ENCODE peak calls at places on chromosomes 1 and 21, in ten cellular contexts. S is GDM1; E is RWPE2; X is dorsolateral prefrontal cortex; B is stimulated activated CD4-positive, alpha-beta T cell treated with anti-CD3 and anti-CD28 coated beads, Interleukin-12 subunit alpha, Interleukin-12 subunit beta, amount 100 ng/mL, for 48 hours; T is astrocyte of the hippocampus; M is midbrain; V is ovary; K is GM18507; C is HTR-8/SVneo. N is an unnamed sample.

GRCh38 chr1:1428174-1428573 is 7.1 kb upstream of the ANKRD65 start:
- DNase-seq in S (no peak), E (no peak), X (no peak), B (no peak), T (no peak), M (no peak), V (peak; percentile 12), K (no peak), C (no peak), N (no peak)

GRCh38 chr1:175005085-175005783 is 5.5 kb downstream of the CACYBP start:
- DNase-seq in S (no peak), E (no peak), X (no peak), B (no peak), T (peak; percentile 62), M (no peak), V (no peak), K (no peak), C (no peak), N (no peak)

GRCh38 chr1:183675883-183676282 is 22.8 kb upstream of the APOBEC4 start:
- DNase-seq in S (no peak), E (no peak), X (no peak), B (no peak), T (no peak), M (no peak), V (no peak), K (no peak), C (no peak), N (no peak)

GRCh38 chr1:31855038-31855845 is 39.4 kb upstream of the SPOCD1 start:
- DNase-seq in S (no peak), E (no peak), X (no peak), B (no peak), T (peak; percentile 40), M (no peak), V (no peak), K (no peak), C (peak; percentile 50), N (no peak)

GRCh38 chr1:222064388-222065201 is 322.7 kb upstream of the DUSP10 start:
- DNase-seq in S (no peak), E (no peak), X (no peak), B (no peak), T (no peak), M (no peak), V (no peak), K (no peak), C (no peak), N (no peak)

GRCh38 chr21:35086357-35086756 is 37.3 kb upstream of the RUNX1 start:
- DNase-seq in S (no peak), E (no peak), X (no peak), B (no peak), T (peak; percentile 32), M (no peak), V (no peak), K (no peak), C (peak; percentile 15), N (no peak)

GRCh38 chr1:3783651-3784474 is 11.3 kb downstream of the SMIM1 start:
- DNase-seq in S (no peak), E (no peak), X (no peak), B (no peak), T (no peak), M (no peak), V (no peak), K (no peak), C (no peak), N (no peak)

GRCh38 chr1:18144921-18145699 is 37.5 kb downstream of the IGSF21 start:
- DNase-seq in S (no peak), E (no peak), X (no peak), B (no peak), T (no peak), M (no peak), V (no peak), K (no peak), C (no peak), N (no peak)

GRCh38 chr1:64183985-64184440 is 19.4 kb upstream of the UBE2U start:
- DNase-seq in S (no peak), E (no peak), X (no peak), B (no peak), T (no peak), M (no peak), V (no peak), K (no peak), C (peak; percentile 15), N (no peak)

GRCh38 chr21:45295576-45296365 is 8.1 kb upstream of the POFUT2 start:
- DNase-seq in S (no peak), E (no peak), X (no peak), B (no peak), T (peak; percentile 61), M (no peak), V (peak; percentile 28), K (no peak), C (peak; percentile 74), N (peak; percentile 20)

GRCh38 chr1:116997011-116997410 is 4.5 kb upstream of the CD101 start:
- DNase-seq in S (no peak), E (no peak), X (no peak), B (no peak), T (peak; percentile 41), M (no peak), V (no peak), K (no peak), C (no peak), N (no peak)

GRCh38 chr1:240169188-240169587 is 77.5 kb downstream of the FMN2 start:
- DNase-seq in S (no peak), E (no peak), X (no peak), B (no peak), T (peak; percentile 28), M (no peak), V (no peak), K (no peak), C (peak; percentile 21), N (no peak)

GRCh38 chr1:107141491-107142369 is 891 bp downstream of the NTNG1 start:
- DNase-seq in S (no peak), E (no peak), X (no peak), B (no peak), T (peak; percentile 70), M (peak; percentile 68), V (no peak), K (no peak), C (no peak), N (no peak)

GRCh38 chr1:198416276-198416675 is 124.2 kb downstream of the ATP6V1G3 start:
- DNase-seq in S (no peak), E (no peak), X (no peak), B (no peak), T (peak; percentile 65), M (no peak), V (no peak), K (no peak), C (no peak), N (no peak)

GRCh38 chr21:43936186-43936967 is 71.4 kb downstream of the AGPAT3 start:
- DNase-seq in S (no peak), E (no peak), X (no peak), B (no peak), T (peak; percentile 52), M (peak; percentile 32), V (no peak), K (no peak), C (no peak), N (peak; percentile 65)

GRCh38 chr1:173426057-173426456 is 51.1 kb upstream of the PRDX6 start:
- DNase-seq in S (no peak), E (no peak), X (no peak), B (no peak), T (no peak), M (no peak), V (no peak), K (no peak), C (no peak), N (no peak)

GRCh38 chr21:37450385-37451044 is 83.9 kb downstream of the DYRK1A start:
- DNase-seq in S (no peak), E (no peak), X (no peak), B (no peak), T (peak; percentile 42), M (no peak), V (no peak), K (no peak), C (no peak), N (no peak)

GRCh38 chr1:62022348-62022747 is 172.3 kb upstream of the L1TD1 start:
- DNase-seq in S (no peak), E (no peak), X (no peak), B (no peak), T (no peak), M (no peak), V (no peak), K (no peak), C (no peak), N (no peak)

GRCh38 chr1:156540955-156541354 is 31.4 kb downstream of the IQGAP3 start:
- DNase-seq in S (no peak), E (no peak), X (no peak), B (no peak), T (no peak), M (no peak), V (no peak), K (no peak), C (no peak), N (no peak)

GRCh38 chr1:74689800-74690696 is 16.5 kb upstream of the ERICH3 start:
- DNase-seq in S (no peak), E (no peak), X (no peak), B (peak; percentile 16), T (peak; percentile 87), M (peak; percentile 63), V (peak; percentile 11), K (no peak), C (peak; percentile 17), N (peak; percentile 22)

N was measured in tibial artery.